ENCODE peak calls at places on chromosomes 11 and 22, in seven cellular contexts. U is PC-3, O is lower lobe of right lung, Y is bronchial epithelial cell, N is nephron progenitor cell, Q is upper lobe of left lung, J is OCI-LY7. L is an unnamed sample.

GRCh38 chr11:43359432-43359818 is 705 bp downstream of the TTC17 start:
- DNase-seq in U (peak), O (no peak), Y (peak), N (no peak), Q (no peak), J (peak), L (peak)

GRCh38 chr11:2927851-2928604 is 1.2 kb downstream of the PHLDA2 start:
- DNase-seq in U (peak), O (peak), Y (no peak), N (no peak), Q (peak), J (no peak), L (no peak)

GRCh38 chr11:70471254-70471653 is 72.9 kb downstream of the CTTN start:
- DNase-seq in U (peak), O (no peak), Y (peak), N (peak), Q (no peak), J (peak), L (peak)

GRCh38 chr11:113862430-113862829 is 12.9 kb downstream of the USP28 start:
- DNase-seq in U (peak), O (no peak), Y (peak), N (no peak), Q (no peak), J (no peak), L (no peak)

GRCh38 chr11:67732045-67732787 is 57.8 kb upstream of the ALDH3B2 start:
- DNase-seq in U (peak), O (no peak), Y (no peak), N (no peak), Q (peak), J (peak), L (peak)

GRCh38 chr11:44621784-44622183 is 56.3 kb downstream of the CD82 start:
- DNase-seq in U (no peak), O (no peak), Y (no peak), N (no peak), Q (no peak), J (no peak), L (no peak)

GRCh38 chr11:77267910-77268309 is 33.6 kb downstream of the GDPD4 start:
- DNase-seq in U (no peak), O (no peak), Y (peak), N (no peak), Q (no peak), J (no peak), L (no peak)

GRCh38 chr22:26234267-26234666 is 65.0 kb downstream of the SEZ6L start:
- DNase-seq in U (no peak), O (no peak), Y (no peak), N (no peak), Q (no peak), J (no peak), L (no peak)

GRCh38 chr22:38204784-38205183 is 3.0 kb downstream of the MAFF start:
- DNase-seq in U (no peak), O (no peak), Y (no peak), N (no peak), Q (no peak), J (peak), L (peak)

GRCh38 chr11:36308577-36308976 is 12.5 kb downstream of the PRR5L start:
- DNase-seq in U (peak), O (no peak), Y (peak), N (no peak), Q (no peak), J (no peak), L (no peak)

GRCh38 chr11:130451261-130452019 is 3.0 kb downstream of the ADAMTS15 start:
- DNase-seq in U (peak), O (no peak), Y (no peak), N (no peak), Q (no peak), J (no peak), L (no peak)

GRCh38 chr11:19013181-19013857 is 47.2 kb downstream of the MRGPRX2 start:
- DNase-seq in U (peak), O (no peak), Y (peak), N (no peak), Q (no peak), J (no peak), L (no peak)
- TF ChIP-seq CTCF in U (peak), O (no peak), Y (no peak), N (no peak), Q (no peak), J (peak), L (peak)

DNA sequence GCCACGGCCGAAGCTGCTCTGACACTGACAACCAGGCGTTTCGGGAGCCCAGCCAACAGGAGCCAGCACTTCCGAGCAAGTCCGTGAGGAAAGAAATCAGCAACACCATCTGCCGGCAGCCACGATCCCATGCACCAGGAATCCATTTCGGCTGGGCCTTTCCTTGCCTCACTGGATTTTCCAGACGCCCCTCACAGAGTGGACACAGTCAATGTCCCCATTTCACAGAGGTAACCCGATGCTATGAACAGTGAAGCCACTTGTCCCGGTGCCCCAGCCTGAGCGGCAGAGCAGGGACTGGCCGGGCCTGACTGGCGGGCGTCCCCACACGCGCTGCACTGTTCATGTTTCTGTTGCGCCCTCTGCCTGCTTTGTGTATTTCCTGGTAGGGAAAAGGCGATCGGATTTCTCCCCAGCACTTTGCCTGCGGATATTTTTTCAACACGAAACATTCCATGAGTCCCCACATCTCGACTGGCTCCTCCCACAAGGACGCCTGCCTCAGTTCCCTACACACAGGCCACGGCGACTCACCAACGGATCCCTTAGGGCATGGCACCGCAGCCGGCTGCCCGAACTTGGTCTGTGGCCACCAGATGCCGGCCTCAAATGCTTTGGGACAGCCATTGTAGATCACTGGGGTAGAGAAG is 55.3 kb downstream of the TRMU start:
- DNase-seq in U (peak), O (no peak), Y (peak), N (no peak), Q (no peak), J (no peak), L (no peak)
- TF ChIP-seq CTCF in U (peak), O (no peak), Y (peak), N (no peak), Q (peak), J (no peak), L (no peak)

DNA sequence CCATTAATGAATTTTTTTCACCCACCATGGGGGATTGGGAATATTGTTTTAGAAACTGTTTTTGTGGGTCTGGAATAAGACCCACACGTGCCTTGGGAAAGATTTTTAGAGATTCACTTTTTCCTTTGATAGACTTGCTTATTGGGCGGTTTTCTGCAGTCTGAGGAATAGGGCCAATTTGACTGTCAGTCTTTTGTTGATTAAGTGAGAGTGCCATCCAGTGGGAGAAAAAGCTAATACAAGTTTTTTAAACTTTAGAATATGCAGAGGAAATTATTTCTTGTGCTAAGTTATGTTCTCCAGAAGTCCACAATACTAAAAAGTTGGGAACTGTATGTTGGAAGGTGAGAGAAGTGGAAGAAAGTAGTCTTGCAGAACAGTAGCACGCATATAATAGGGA is 56.1 kb downstream of the PRMT3 start:
- DNase-seq in U (peak), O (no peak), Y (peak), N (no peak), Q (no peak), J (peak), L (no peak)
- TF ChIP-seq CTCF in U (peak), O (peak), Y (peak), N (no peak), Q (no peak), J (peak), L (peak)

DNA sequence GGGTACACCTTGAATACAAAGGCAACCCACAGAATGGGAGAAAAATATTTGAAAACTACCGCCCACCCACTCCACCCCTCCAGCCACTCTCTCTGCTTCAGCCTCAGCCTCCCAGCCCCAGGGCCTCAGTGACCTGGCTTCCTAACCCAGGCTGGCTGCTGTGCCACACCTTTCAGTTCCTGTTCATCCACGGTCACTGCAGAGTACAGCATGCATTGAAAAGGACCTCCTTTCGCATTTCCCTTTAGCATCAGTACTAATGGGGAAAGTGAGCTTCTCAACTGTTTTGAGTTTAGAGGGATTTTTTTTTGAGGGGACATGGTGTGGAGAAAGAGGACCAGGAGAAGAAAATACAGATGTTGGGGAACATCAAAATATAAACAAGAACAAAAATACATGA is 28.7 kb upstream of the SERPIND1 start:
- DNase-seq in U (no peak), O (no peak), Y (no peak), N (no peak), Q (no peak), J (no peak), L (no peak)
- TF ChIP-seq CTCF in U (no peak), O (no peak), Y (no peak), N (no peak), Q (no peak), J (no peak), L (no peak)

DNA sequence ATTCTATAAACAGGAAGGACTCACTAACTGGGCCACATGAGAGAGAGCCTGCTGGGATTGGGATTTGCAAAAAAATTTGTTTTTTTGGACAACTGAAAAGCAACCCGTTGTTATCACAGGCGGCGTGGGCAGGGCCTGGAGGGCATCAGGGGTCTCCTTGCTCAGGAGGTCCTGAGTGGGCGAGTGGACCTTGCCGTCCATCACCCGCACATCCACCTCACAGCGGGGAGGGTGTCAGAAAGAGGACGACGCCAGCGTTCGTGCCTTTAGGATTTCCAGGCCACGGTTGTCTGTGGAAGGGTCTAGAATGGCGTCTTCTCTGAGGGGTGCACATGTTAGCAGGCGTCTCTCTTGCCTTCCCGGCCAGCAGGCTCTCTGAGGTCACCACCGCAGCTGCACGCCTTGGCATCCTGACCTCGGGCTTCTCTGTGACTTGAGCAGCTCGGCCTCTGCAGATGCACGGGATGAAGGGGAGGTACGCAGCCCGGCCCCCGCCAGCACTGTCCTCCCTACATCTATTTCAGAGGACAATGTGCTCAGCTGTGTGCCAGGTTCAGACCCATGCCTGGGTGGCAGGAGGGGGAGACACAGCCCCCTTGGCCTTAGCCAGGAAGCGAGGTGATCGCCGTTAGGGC is 749.5 kb downstream of the BRD1 start:
- DNase-seq in U (no peak), O (no peak), Y (no peak), N (no peak), Q (peak), J (no peak), L (no peak)
- TF ChIP-seq CTCF in U (no peak), O (no peak), Y (no peak), N (no peak), Q (no peak), J (no peak), L (no peak)

L was measured in GM10248.